ENCODE peak calls at places on chromosomes 11 and 22, in six cellular contexts. G is aorta, B is lung, V is neural crest cell, U is dermis microvascular lymphatic vessel endothelial cell, F is T-helper 9 cell. Y is an unnamed sample.

GRCh38 chr22:42946551-42947198 is 68.3 kb downstream of the PACSIN2 start:
- DNase-seq in F (no peak), B (no peak), V (no peak), G (no peak), U (no peak), Y (no peak)

GRCh38 chr22:44229331-44229730 is 48.6 kb downstream of the PARVG start:
- DNase-seq in G (no peak), V (no peak), B (no peak), F (no peak), U (no peak), Y (no peak)

GRCh38 chr22:44202261-44202789 is 21.6 kb downstream of the PARVG start:
- DNase-seq in F (no peak), V (no peak), U (no peak), B (no peak), G (no peak), Y (no peak)

GRCh38 chr11:94181943-94182342 is 53.3 kb downstream of the PANX1 start:
- DNase-seq in V (no peak), F (no peak), G (no peak), U (no peak), B (no peak), Y (no peak)

GRCh38 chr22:29938285-29938693 is 55.3 kb downstream of the MTMR3 start:
- DNase-seq in V (no peak), G (no peak), B (no peak), F (no peak), U (no peak), Y (no peak)

GRCh38 chr11:2378527-2379210 is 1.6 kb downstream of the CD81 start:
- DNase-seq in V (no peak), U (peak; percentile 40), G (peak; percentile 58), F (no peak), B (no peak), Y (peak; percentile 73)

GRCh38 chr11:75072582-75072981 is 24.1 kb downstream of the OR2AT4 start:
- DNase-seq in V (no peak), F (no peak), G (no peak), B (no peak), U (no peak), Y (no peak)

GRCh38 chr22:21055880-21056319 is 10.2 kb downstream of the LRRC74B start:
- DNase-seq in V (no peak), U (no peak), B (no peak), G (no peak), F (no peak), Y (no peak)

GRCh38 chr11:96241351-96241841 is 101.6 kb downstream of the MAML2 start:
- DNase-seq in U (no peak), V (no peak), G (no peak), B (no peak), F (no peak), Y (no peak)

GRCh38 chr11:14364322-14364721 is 5.3 kb upstream of the RRAS2 start:
- DNase-seq in F (no peak), U (no peak), B (no peak), V (no peak), G (no peak), Y (no peak)

GRCh38 chr11:69799582-69799981 is 19.6 kb downstream of the FGF3 start:
- DNase-seq in U (peak; percentile 32), F (no peak), B (no peak), V (no peak), G (no peak), Y (no peak)

GRCh38 chr22:36409911-36410756 is 22.4 kb upstream of the MYH9 start:
- DNase-seq in U (peak; percentile 57), G (peak; percentile 76), F (peak; percentile 54), V (peak; percentile 57), B (peak; percentile 95), Y (peak; percentile 82)